ENCODE peak calls at places on chromosomes 2 and 18, in five cellular contexts. Q, C, P, I and K are unnamed samples. For H3K4me1, the result is how much of the 10 kb centered on the place peaks cover.

GRCh38 chr2:105797298-105797819 is 52.6 kb downstream of the NCK2 start:
- DNase-seq in P (no peak), I (no peak), C (no peak), Q (no peak), K (no peak)

GRCh38 chr2:162282765-162283425 is 35.6 kb downstream of the IFIH1 start:
- DNase-seq in P (no peak), C (no peak), Q (no peak), I (no peak), K (no peak)

GRCh38 chr18:67243799-67244587 is 272.5 kb downstream of the DSEL start:
- DNase-seq in I (no peak), P (no peak), C (no peak), Q (no peak), K (no peak)

GRCh38 chr18:48937869-48938750 is 12.7 kb downstream of the SMAD7 start:
- DNase-seq in P (no peak), C (no peak), I (no peak), Q (no peak), K (no peak)

GRCh38 chr2:234953116-234954031 is 1.6 kb downstream of the SH3BP4 start:
- DNase-seq in I (no peak), Q (peak), P (no peak), C (no peak), K (peak)

GRCh38 chr2:129016972-129017371 is 698.3 kb upstream of the HS6ST1 start:
- DNase-seq in I (no peak), C (no peak), Q (no peak), P (no peak), K (no peak)

GRCh38 chr18:7721532-7721931 is 154.4 kb downstream of the PTPRM start:
- DNase-seq in P (no peak), Q (no peak), I (no peak), C (no peak), K (no peak)

GRCh38 chr2:230457073-230457768 is 41.2 kb downstream of the SP100 start:
- DNase-seq in Q (no peak), I (no peak), C (no peak), P (no peak), K (no peak)

GRCh38 chr2:183011741-183012140 is 26.5 kb downstream of the NCKAP1 start:
- DNase-seq in C (no peak), P (no peak), I (no peak), Q (no peak), K (no peak)

GRCh38 chr2:183010112-183010511 is 28.1 kb downstream of the NCKAP1 start:
- DNase-seq in P (peak), C (no peak), Q (no peak), I (no peak), K (peak)

GRCh38 chr2:183014005-183014404 is 24.3 kb downstream of the NCKAP1 start:
- DNase-seq in Q (no peak), P (no peak), I (no peak), C (no peak), K (no peak)

GRCh38 chr2:183009249-183009899 is 28.9 kb downstream of the NCKAP1 start:
- DNase-seq in C (peak), I (no peak), Q (no peak), P (no peak), K (no peak)
- H3K4me3 ChIP-seq in C (no peak), I (no peak), Q (no peak), P (no peak), K (no peak)

GRCh38 chr2:149065236-149065635 is 26.7 kb downstream of the LYPD6B start:
- DNase-seq in I (no peak), P (no peak), C (no peak), Q (no peak), K (no peak)
- H3K4me1 ChIP-seq in I (under half), P (under half), C (under half), Q (under half), K (under half)

GRCh38 chr2:175166216-175166824 is 1.7 kb downstream of the ATF2 start:
- DNase-seq in I (no peak), Q (no peak), P (no peak), C (no peak), K (peak)
- H3K4me3 ChIP-seq in I (peak), Q (peak), P (peak), C (peak), K (peak)

GRCh38 chr18:79947881-79948610 is 3.4 kb downstream of the SLC66A2 start:
- DNase-seq in C (no peak), I (peak), P (no peak), Q (peak), K (no peak)
- H3K4me1 ChIP-seq in C (under half), I (half or more), P (under half), Q (half or more), K (under half)

DNA sequence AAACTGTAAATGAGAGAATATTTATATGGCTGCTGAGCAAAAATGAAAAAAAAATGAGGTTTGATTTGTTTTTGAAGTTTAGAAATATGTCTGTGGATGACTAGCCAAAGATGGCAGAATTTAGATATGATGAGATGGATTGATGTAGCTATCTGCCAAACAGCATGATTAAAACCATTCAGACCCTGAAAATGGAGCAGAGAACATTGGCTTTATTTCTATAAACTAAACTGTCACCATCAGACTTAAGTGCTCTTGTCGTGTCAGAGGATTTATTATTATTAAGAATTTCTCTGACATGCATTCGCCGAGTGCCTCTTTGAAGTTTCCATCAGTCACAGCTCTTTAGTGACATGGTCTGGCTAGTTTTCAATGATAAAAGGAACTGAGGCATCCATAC is 151.7 kb downstream of the LRRTM4 start:
- DNase-seq in C (no peak), I (no peak), Q (no peak), P (no peak), K (no peak)
- H3K4me3 ChIP-seq in C (no peak), I (no peak), Q (no peak), P (no peak), K (no peak)

GRCh38 chr18:10482985-10483949 is 28.8 kb downstream of the APCDD1 start:
- DNase-seq in Q (no peak), P (no peak), C (no peak), I (peak), K (no peak)

GRCh38 chr18:10477863-10478260 is 23.4 kb downstream of the APCDD1 start:
- DNase-seq in C (no peak), P (no peak), I (no peak), Q (no peak), K (no peak)

GRCh38 chr18:10485475-10485874 is 31.0 kb downstream of the APCDD1 start:
- DNase-seq in I (no peak), C (no peak), Q (no peak), P (no peak), K (no peak)

GRCh38 chr18:10482363-10482984 is 28.0 kb downstream of the APCDD1 start:
- DNase-seq in Q (no peak), C (no peak), I (no peak), P (no peak), K (no peak)

GRCh38 chr18:10481831-10482230 is 27.4 kb downstream of the APCDD1 start:
- DNase-seq in I (no peak), C (no peak), P (no peak), Q (no peak), K (no peak)
- H3K4me1 ChIP-seq in I (under half), C (under half), P (under half), Q (under half), K (under half)